ENCODE peak calls at places on chromosomes 2 and 18, in nine cellular contexts. H, T, L, N, F, Q, K, M and W are unnamed samples.
A peak's percentile ranks its signal among the peaks of the same experiment; 100 is the strongest.

GRCh38 chr2:158061763-158062162 is 39.9 kb upstream of the UPP2 start:
- DNase-seq in H (no peak), T (no peak), L (no peak), N (no peak), F (no peak), Q (no peak), K (no peak), M (no peak), W (no peak)

GRCh38 chr2:185892484-185892883 is 153.9 kb downstream of the FSIP2 start:
- DNase-seq in H (no peak), T (no peak), L (no peak), N (peak; percentile 1), F (no peak), Q (no peak), K (no peak), M (no peak), W (no peak)

GRCh38 chr2:12271589-12271984 is 445.1 kb upstream of the TRIB2 start:
- DNase-seq in H (no peak), T (no peak), L (no peak), N (no peak), F (no peak), Q (no peak), K (no peak), M (no peak), W (no peak)

GRCh38 chr2:73489053-73489452 is 103.4 kb downstream of the ALMS1 start:
- DNase-seq in H (no peak), T (no peak), L (no peak), N (no peak), F (no peak), Q (no peak), K (no peak), M (no peak), W (no peak)

GRCh38 chr2:69978157-69978904 is 16.9 kb upstream of the ASPRV1 start:
- DNase-seq in H (no peak), T (no peak), L (no peak), N (peak; percentile 12), F (no peak), Q (no peak), K (no peak), M (no peak), W (peak; percentile 5)

GRCh38 chr2:85981579-85982247 is 92.9 kb upstream of the ST3GAL5 start:
- DNase-seq in H (no peak), T (no peak), L (no peak), N (no peak), F (peak; percentile 0), Q (no peak), K (no peak), M (no peak), W (no peak)

GRCh38 chr2:96617012-96617411 is 21.1 kb downstream of the KANSL3 start:
- DNase-seq in H (no peak), T (no peak), L (no peak), N (no peak), F (no peak), Q (no peak), K (no peak), M (no peak), W (no peak)

GRCh38 chr2:38376346-38376682 is 759 bp downstream of the ATL2 start:
- DNase-seq in H (peak; percentile 64), T (peak; percentile 41), L (peak; percentile 58), N (peak; percentile 86), F (no peak), Q (no peak), K (peak; percentile 56), M (no peak), W (peak; percentile 74)

GRCh38 chr2:29075894-29076700 is 1.8 kb upstream of the PCARE start:
- DNase-seq in H (no peak), T (no peak), L (no peak), N (no peak), F (no peak), Q (peak; percentile 26), K (no peak), M (no peak), W (peak; percentile 40)

GRCh38 chr2:184178229-184178628 is 420.1 kb upstream of the ZNF804A start:
- DNase-seq in H (no peak), T (no peak), L (no peak), N (no peak), F (no peak), Q (no peak), K (no peak), M (no peak), W (peak; percentile 10)

GRCh38 chr2:136399667-136400316 is 281.8 kb upstream of the CXCR4 start:
- DNase-seq in H (no peak), T (no peak), L (no peak), N (no peak), F (no peak), Q (no peak), K (no peak), M (no peak), W (no peak)

GRCh38 chr18:22378672-22379282 is 38.9 kb downstream of the CTAGE1 start:
- DNase-seq in H (peak; percentile 48), T (peak; percentile 43), L (no peak), N (peak; percentile 45), F (no peak), Q (peak; percentile 7), K (no peak), M (no peak), W (peak; percentile 29)

GRCh38 chr18:51342815-51343214 is 145.3 kb upstream of the MEX3C start:
- DNase-seq in H (no peak), T (no peak), L (no peak), N (peak; percentile 91), F (no peak), Q (no peak), K (no peak), M (no peak), W (peak; percentile 82)

GRCh38 chr2:172478353-172478752 is 51.0 kb downstream of the ITGA6 start:
- DNase-seq in H (no peak), T (no peak), L (no peak), N (no peak), F (no peak), Q (no peak), K (no peak), M (no peak), W (no peak)

GRCh38 chr2:69693472-69694450 is 48.2 kb upstream of the ANXA4 start:
- DNase-seq in H (no peak), T (peak; percentile 44), L (no peak), N (no peak), F (no peak), Q (no peak), K (no peak), M (peak; percentile 71), W (no peak)

GRCh38 chr2:69222984-69223658 is 163.9 kb downstream of the GFPT1 start:
- DNase-seq in H (no peak), T (no peak), L (peak; percentile 50), N (peak; percentile 81), F (no peak), Q (no peak), K (peak; percentile 21), M (no peak), W (no peak)

GRCh38 chr2:225581906-225582305 is 182.4 kb downstream of the NYAP2 start:
- DNase-seq in H (no peak), T (no peak), L (no peak), N (no peak), F (no peak), Q (no peak), K (no peak), M (no peak), W (no peak)